ENCODE peak calls at places on chromosomes 4 and X, in nine cellular contexts. T is A549, B is NCI-H2029 treated with DMSO at 0.1 percent for 48 hours, A is HFF-Myc, U is activated B cell treated with CpG ODN at 0.5 μM for 24 hours, Z is NCI-H774, D is ACHN, Y is posterior vena cava, E is bronchial epithelial cell. L is an unnamed sample.

GRCh38 chrX:537156-537555 is 93.4 kb upstream of the SHOX start:
- DNase-seq in T (no peak), B (no peak), A (no peak), U (no peak), Z (no peak), D (no peak), Y (no peak), E (no peak), L (no peak)

GRCh38 chrX:38066934-38067333 is 60.6 kb downstream of the SYTL5 start:
- DNase-seq in T (no peak), B (no peak), A (no peak), U (no peak), Z (no peak), D (no peak), Y (no peak), E (no peak), L (peak; percentile 8)

GRCh38 chrX:38806875-38807601 is 5.8 kb downstream of the MID1IP1 start:
- DNase-seq in T (no peak), B (no peak), A (no peak), U (no peak), Z (no peak), D (peak; percentile 22), Y (no peak), E (no peak), L (no peak)

GRCh38 chr4:138859249-138859648 is 156.3 kb upstream of the NOCT start:
- DNase-seq in T (no peak), B (no peak), A (no peak), U (no peak), Z (no peak), D (peak; percentile 10), Y (no peak), E (peak; percentile 63), L (peak; percentile 64)

GRCh38 chr4:80425701-80426100 is 90.2 kb downstream of the CFAP299 start:
- DNase-seq in T (no peak), B (no peak), A (no peak), U (no peak), Z (no peak), D (no peak), Y (no peak), E (no peak), L (no peak)

GRCh38 chrX:150525061-150525919 is 43.1 kb upstream of the MTM1 start:
- DNase-seq in T (no peak), B (no peak), A (no peak), U (no peak), Z (no peak), D (no peak), Y (no peak), E (no peak), L (no peak)

GRCh38 chrX:49269768-49270248 is at the start of gene PPP1R3F:
- DNase-seq in T (no peak), B (no peak), A (no peak), U (no peak), Z (peak; percentile 40), D (no peak), Y (no peak), E (no peak), L (no peak)

GRCh38 chr4:64271601-64272081 is 137.6 kb downstream of the TECRL start:
- DNase-seq in T (peak; percentile 2), B (no peak), A (no peak), U (no peak), Z (peak; percentile 41), D (peak; percentile 78), Y (no peak), E (no peak), L (no peak)

GRCh38 chr4:86043755-86044592 is 315.9 kb downstream of the MAPK10 start:
- DNase-seq in T (peak; percentile 6), B (peak; percentile 57), A (no peak), U (no peak), Z (peak; percentile 18), D (peak; percentile 57), Y (no peak), E (peak; percentile 44), L (peak; percentile 51)

GRCh38 chr4:53508446-53508845 is 82.8 kb downstream of the LNX1 start:
- DNase-seq in T (no peak), B (no peak), A (no peak), U (no peak), Z (no peak), D (no peak), Y (no peak), E (peak; percentile 42), L (peak; percentile 11)

GRCh38 chr4:124111411-124111810 is 601.1 kb downstream of the ANKRD50 start:
- DNase-seq in T (no peak), B (no peak), A (no peak), U (no peak), Z (no peak), D (no peak), Y (no peak), E (no peak), L (no peak)

GRCh38 chr4:10371869-10372471 is 85.3 kb downstream of the ZNF518B start:
- DNase-seq in T (no peak), B (no peak), A (no peak), U (no peak), Z (no peak), D (no peak), Y (no peak), E (peak; percentile 28), L (peak; percentile 62)

GRCh38 chr4:102466298-102466697 is 34.9 kb upstream of the NFKB1 start:
- DNase-seq in T (no peak), B (no peak), A (peak; percentile 21), U (no peak), Z (no peak), D (no peak), Y (no peak), E (peak; percentile 70), L (peak; percentile 56)

GRCh38 chrX:154032156-154032555 is 12.5 kb upstream of the IRAK1 start:
- DNase-seq in T (no peak), B (no peak), A (no peak), U (no peak), Z (no peak), D (no peak), Y (peak; percentile 51), E (no peak), L (no peak)

GRCh38 chr4:150525321-150525868 is 56.6 kb upstream of the MAB21L2 start:
- DNase-seq in T (no peak), B (no peak), A (no peak), U (no peak), Z (no peak), D (no peak), Y (no peak), E (peak; percentile 47), L (peak; percentile 48)

GRCh38 chr4:76943790-76944189 is 5.8 kb upstream of the SEPTIN11 start:
- DNase-seq in T (no peak), B (no peak), A (no peak), U (no peak), Z (no peak), D (no peak), Y (no peak), E (no peak), L (no peak)

GRCh38 chr4:139419388-139419914 is 34.5 kb upstream of the RAB33B start:
- DNase-seq in T (no peak), B (no peak), A (peak; percentile 37), U (no peak), Z (no peak), D (no peak), Y (no peak), E (peak; percentile 96), L (peak; percentile 92)

GRCh38 chr4:120725639-120726585 is 196.6 kb downstream of the PRDM5 start:
- DNase-seq in T (no peak), B (no peak), A (no peak), U (no peak), Z (no peak), D (no peak), Y (no peak), E (no peak), L (peak; percentile 8)

GRCh38 chrX:112636951-112637541 is 42.7 kb downstream of the LHFPL1 start:
- DNase-seq in T (no peak), B (no peak), A (no peak), U (no peak), Z (no peak), D (no peak), Y (no peak), E (no peak), L (no peak)

GRCh38 chrX:139965421-139965820 is at the start of gene CXorf66:
- DNase-seq in T (no peak), B (no peak), A (no peak), U (no peak), Z (no peak), D (no peak), Y (no peak), E (no peak), L (no peak)

GRCh38 chr4:47031713-47032404 is 492 bp downstream of the GABRB1 start:
- DNase-seq in T (no peak), B (no peak), A (no peak), U (no peak), Z (no peak), D (no peak), Y (no peak), E (no peak), L (peak; percentile 14)

GRCh38 chr4:130747842-130748241 is 1651.9 kb downstream of the C4orf33 start:
- DNase-seq in T (no peak), B (no peak), A (no peak), U (no peak), Z (no peak), D (peak; percentile 19), Y (no peak), E (peak; percentile 4), L (peak; percentile 5)

GRCh38 chr4:89876548-89876947 is 18.1 kb upstream of the MMRN1 start:
- DNase-seq in T (no peak), B (no peak), A (no peak), U (no peak), Z (no peak), D (no peak), Y (no peak), E (no peak), L (no peak)

GRCh38 chr4:51843309-51844156 is 580 bp downstream of the DCUN1D4 start:
- DNase-seq in T (peak; percentile 30), B (no peak), A (no peak), U (no peak), Z (peak; percentile 70), D (peak; percentile 70), Y (peak; percentile 93), E (peak; percentile 29), L (peak; percentile 68)

GRCh38 chr4:19832388-19832787 is 419.3 kb upstream of the SLIT2 start:
- DNase-seq in T (no peak), B (no peak), A (no peak), U (no peak), Z (no peak), D (no peak), Y (no peak), E (peak; percentile 11), L (peak; percentile 41)

GRCh38 chr4:140893939-140894338 is 137.8 kb upstream of the TBC1D9 start:
- DNase-seq in T (no peak), B (no peak), A (peak; percentile 86), U (no peak), Z (no peak), D (no peak), Y (no peak), E (no peak), L (no peak)

GRCh38 chr4:71009796-71010588 is 16.5 kb downstream of the DCK start:
- DNase-seq in T (peak; percentile 26), B (no peak), A (peak; percentile 19), U (no peak), Z (peak; percentile 19), D (peak; percentile 35), Y (no peak), E (peak; percentile 54), L (peak; percentile 45)

GRCh38 chrX:43849173-43849572 is 33.1 kb downstream of the MAOB start:
- DNase-seq in T (no peak), B (no peak), A (no peak), U (no peak), Z (no peak), D (no peak), Y (no peak), E (no peak), L (no peak)

GRCh38 chr4:34464196-34464595 is 1780.1 kb downstream of the ARAP2 start:
- DNase-seq in T (no peak), B (no peak), A (no peak), U (no peak), Z (no peak), D (no peak), Y (no peak), E (no peak), L (no peak)

GRCh38 chrX:118823263-118824172 is at the start of gene ZCCHC12:
- DNase-seq in T (peak; percentile 48), B (peak; percentile 13), A (no peak), U (peak; percentile 32), Z (peak; percentile 79), D (peak; percentile 45), Y (no peak), E (peak; percentile 5), L (peak; percentile 14)

GRCh38 chr4:28287837-28288236 is 1427.2 kb downstream of the STIM2 start:
- DNase-seq in T (peak; percentile 44), B (no peak), A (peak; percentile 89), U (no peak), Z (no peak), D (peak; percentile 26), Y (peak; percentile 78), E (peak; percentile 97), L (peak; percentile 95)

L was measured in epithelial cell of esophagus.